ENCODE peak calls at places on chromosomes 12 and 14, in five cellular contexts. One of them, this sample, is unnamed.

GRCh38 chr14:91242635-91243034 is 1.9 kb downstream of the GPR68 start:
- DNase-seq in HCT116: no peak
- DNase-seq in ovary: no peak
- DNase-seq in testis: no peak
- DNase-seq in right lobe of liver: no peak
- DNase-seq in this sample: no peak

GRCh38 chr12:106247731-106248176 is at the start of gene CKAP4:
- DNase-seq in HCT116: no peak
- DNase-seq in ovary: peak
- DNase-seq in testis: peak
- DNase-seq in right lobe of liver: peak
- DNase-seq in this sample: peak

GRCh38 chr14:65334765-65335411 is 77.6 kb upstream of the FUT8 start:
- DNase-seq in HCT116: no peak
- DNase-seq in ovary: no peak
- DNase-seq in testis: no peak
- DNase-seq in right lobe of liver: no peak
- DNase-seq in this sample: peak

GRCh38 chr12:129401572-129401971 is 502.3 kb downstream of the TMEM132D start:
- DNase-seq in HCT116: no peak
- DNase-seq in ovary: no peak
- DNase-seq in testis: peak
- DNase-seq in right lobe of liver: no peak
- DNase-seq in this sample: no peak

GRCh38 chr12:21296751-21297406 is 37.8 kb downstream of the SLCO1A2 start:
- DNase-seq in HCT116: no peak
- DNase-seq in ovary: no peak
- DNase-seq in testis: no peak
- DNase-seq in right lobe of liver: no peak
- DNase-seq in this sample: no peak

GRCh38 chr14:21654215-21654614 is 580 bp downstream of the OR4E2 start:
- DNase-seq in HCT116: no peak
- DNase-seq in ovary: no peak
- DNase-seq in testis: no peak
- DNase-seq in right lobe of liver: no peak
- DNase-seq in this sample: no peak

GRCh38 chr14:60654303-60654925 is 5.1 kb upstream of the SIX1 start:
- DNase-seq in HCT116: no peak
- DNase-seq in ovary: no peak
- DNase-seq in testis: no peak
- DNase-seq in right lobe of liver: no peak
- DNase-seq in this sample: no peak

GRCh38 chr12:87509233-87509820 is 519.9 kb downstream of the C12orf50 start:
- DNase-seq in HCT116: peak
- DNase-seq in ovary: no peak
- DNase-seq in testis: no peak
- DNase-seq in right lobe of liver: no peak
- DNase-seq in this sample: no peak

GRCh38 chr12:94815450-94815849 is 165.1 kb upstream of the TMCC3 start:
- DNase-seq in HCT116: no peak
- DNase-seq in ovary: no peak
- DNase-seq in testis: no peak
- DNase-seq in right lobe of liver: no peak
- DNase-seq in this sample: no peak

GRCh38 chr12:87511371-87511770 is 517.8 kb downstream of the C12orf50 start:
- DNase-seq in HCT116: no peak
- DNase-seq in ovary: no peak
- DNase-seq in testis: no peak
- DNase-seq in right lobe of liver: no peak
- DNase-seq in this sample: no peak

GRCh38 chr12:47650469-47650868 is 55.4 kb downstream of the RPAP3 start:
- DNase-seq in HCT116: no peak
- DNase-seq in ovary: no peak
- DNase-seq in testis: no peak
- DNase-seq in right lobe of liver: no peak
- DNase-seq in this sample: no peak

GRCh38 chr12:119178544-119179334 is at the start of gene HSPB8:
- DNase-seq in HCT116: peak
- DNase-seq in ovary: peak
- DNase-seq in testis: peak
- DNase-seq in right lobe of liver: peak
- DNase-seq in this sample: peak

GRCh38 chr14:65019944-65020566 is 33.4 kb downstream of the FNTB start:
- DNase-seq in HCT116: peak
- DNase-seq in ovary: peak
- DNase-seq in testis: peak
- DNase-seq in right lobe of liver: no peak
- DNase-seq in this sample: no peak

GRCh38 chr12:105020241-105020962 is 34.3 kb downstream of the NOPCHAP1 start:
- DNase-seq in HCT116: no peak
- DNase-seq in ovary: no peak
- DNase-seq in testis: no peak
- DNase-seq in right lobe of liver: no peak
- DNase-seq in this sample: no peak

GRCh38 chr14:53452005-53452678 is 299.0 kb upstream of the DDHD1 start:
- DNase-seq in HCT116: no peak
- DNase-seq in ovary: no peak
- DNase-seq in testis: no peak
- DNase-seq in right lobe of liver: no peak
- DNase-seq in this sample: no peak

GRCh38 chr14:29227631-29228030 is 461.0 kb downstream of the FOXG1 start:
- DNase-seq in HCT116: no peak
- DNase-seq in ovary: no peak
- DNase-seq in testis: no peak
- DNase-seq in right lobe of liver: no peak
- DNase-seq in this sample: no peak

GRCh38 chr14:100015251-100015655 is 50.0 kb upstream of the EVL start:
- DNase-seq in HCT116: no peak
- DNase-seq in ovary: no peak
- DNase-seq in testis: no peak
- DNase-seq in right lobe of liver: no peak
- DNase-seq in this sample: no peak

GRCh38 chr14:25111061-25111601 is 61.2 kb upstream of the STXBP6 start:
- DNase-seq in HCT116: no peak
- DNase-seq in ovary: no peak
- DNase-seq in testis: no peak
- DNase-seq in right lobe of liver: no peak
- DNase-seq in this sample: peak

GRCh38 chr12:120316798-120317257 is 10.8 kb downstream of the PLA2G1B start:
- DNase-seq in HCT116: no peak
- DNase-seq in ovary: no peak
- DNase-seq in testis: no peak
- DNase-seq in right lobe of liver: peak
- DNase-seq in this sample: no peak

GRCh38 chr12:122121341-122122192 is 43.0 kb downstream of the MLXIP start:
- DNase-seq in HCT116: no peak
- DNase-seq in ovary: no peak
- DNase-seq in testis: no peak
- DNase-seq in right lobe of liver: no peak
- DNase-seq in this sample: no peak

GRCh38 chr14:24366664-24367505 is 1.1 kb upstream of the NFATC4 start:
- DNase-seq in HCT116: peak
- DNase-seq in ovary: peak
- DNase-seq in testis: peak
- DNase-seq in right lobe of liver: peak
- DNase-seq in this sample: peak

GRCh38 chr12:92034083-92034482 is 111.6 kb downstream of the BTG1 start:
- DNase-seq in HCT116: no peak
- DNase-seq in ovary: no peak
- DNase-seq in testis: no peak
- DNase-seq in right lobe of liver: no peak
- DNase-seq in this sample: no peak

GRCh38 chr14:55850803-55851202 is 267.4 kb upstream of the PELI2 start:
- DNase-seq in HCT116: no peak
- DNase-seq in ovary: no peak
- DNase-seq in testis: no peak
- DNase-seq in right lobe of liver: no peak
- DNase-seq in this sample: peak

GRCh38 chr12:22821985-22822384 is 197.0 kb downstream of the ETNK1 start:
- DNase-seq in HCT116: no peak
- DNase-seq in ovary: no peak
- DNase-seq in testis: no peak
- DNase-seq in right lobe of liver: no peak
- DNase-seq in this sample: no peak

GRCh38 chr12:62191747-62192485 is 68.3 kb upstream of the USP15 start:
- DNase-seq in HCT116: no peak
- DNase-seq in ovary: peak
- DNase-seq in testis: peak
- DNase-seq in right lobe of liver: peak
- DNase-seq in this sample: no peak

GRCh38 chr12:28222959-28223662 is 32.9 kb downstream of the CCDC91 start:
- DNase-seq in HCT116: no peak
- DNase-seq in ovary: no peak
- DNase-seq in testis: no peak
- DNase-seq in right lobe of liver: no peak
- DNase-seq in this sample: no peak

GRCh38 chr14:94129111-94129757 is at the start of gene IFI27L2:
- DNase-seq in HCT116: peak
- DNase-seq in ovary: peak
- DNase-seq in testis: peak
- DNase-seq in right lobe of liver: no peak
- DNase-seq in this sample: peak

GRCh38 chr14:64953310-64953654 is 10.7 kb upstream of the GPX2 start:
- DNase-seq in HCT116: no peak
- DNase-seq in ovary: no peak
- DNase-seq in testis: no peak
- DNase-seq in right lobe of liver: no peak
- DNase-seq in this sample: no peak

GRCh38 chr14:96671218-96671617 is 126.0 kb upstream of the VRK1 start:
- DNase-seq in HCT116: no peak
- DNase-seq in ovary: no peak
- DNase-seq in testis: no peak
- DNase-seq in right lobe of liver: no peak
- DNase-seq in this sample: no peak

GRCh38 chr12:39722511-39722910 is 102.9 kb upstream of the ABCD2 start:
- DNase-seq in HCT116: no peak
- DNase-seq in ovary: no peak
- DNase-seq in testis: no peak
- DNase-seq in right lobe of liver: no peak
- DNase-seq in this sample: no peak

GRCh38 chr14:54776361-54777001 is 126.1 kb downstream of the GCH1 start:
- DNase-seq in HCT116: no peak
- DNase-seq in ovary: no peak
- DNase-seq in testis: peak
- DNase-seq in right lobe of liver: no peak
- DNase-seq in this sample: peak

GRCh38 chr12:98955284-98955683 is 310.2 kb downstream of the APAF1 start:
- DNase-seq in HCT116: peak
- DNase-seq in ovary: no peak
- DNase-seq in testis: no peak
- DNase-seq in right lobe of liver: no peak
- DNase-seq in this sample: no peak
- TF ChIP-seq CTCF in HCT116: peak
- TF ChIP-seq CTCF in ovary: no peak
- TF ChIP-seq CTCF in testis: peak
- TF ChIP-seq CTCF in right lobe of liver: peak
- TF ChIP-seq CTCF in this sample: no peak

GRCh38 chr12:76688627-76689026 is 75.3 kb upstream of the ZDHHC17 start:
- DNase-seq in HCT116: no peak
- DNase-seq in ovary: no peak
- DNase-seq in testis: no peak
- DNase-seq in right lobe of liver: no peak
- DNase-seq in this sample: no peak
- H3K4me3 ChIP-seq in HCT116: no peak
- H3K4me3 ChIP-seq in ovary: no peak
- H3K4me3 ChIP-seq in testis: no peak
- H3K4me3 ChIP-seq in right lobe of liver: no peak
- H3K4me3 ChIP-seq in this sample: no peak

GRCh38 chr14:75426332-75427125 is 1.3 kb upstream of the JDP2 start:
- DNase-seq in HCT116: no peak
- DNase-seq in ovary: no peak
- DNase-seq in testis: no peak
- DNase-seq in right lobe of liver: no peak
- DNase-seq in this sample: no peak
- TF ChIP-seq POLR2A in HCT116: no peak
- TF ChIP-seq POLR2A in ovary: no peak
- TF ChIP-seq POLR2A in testis: no peak
- TF ChIP-seq POLR2A in right lobe of liver: no peak
- TF ChIP-seq POLR2A in this sample: no peak

DNA sequence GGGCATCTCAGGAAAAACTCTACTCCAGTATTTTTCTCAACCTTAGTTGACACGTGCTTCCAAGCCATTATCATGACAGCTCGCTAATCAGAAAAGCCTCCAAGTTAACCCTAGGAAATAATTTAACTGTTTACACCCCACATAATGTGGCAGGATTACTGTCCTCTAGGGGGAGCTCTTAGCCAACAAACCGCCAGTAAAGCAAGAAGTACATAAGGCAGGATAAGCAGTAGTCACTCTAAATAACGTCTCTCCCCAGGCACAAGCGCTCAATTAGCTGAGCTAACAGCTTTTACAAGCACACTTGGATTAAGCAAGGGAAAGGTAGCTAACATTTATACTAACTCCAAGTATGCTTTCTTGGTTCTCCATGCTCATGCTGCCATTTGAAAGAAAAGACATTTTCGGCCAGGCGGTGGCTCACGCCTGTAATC is 22.8 kb downstream of the APOBEC1 start:
- DNase-seq in HCT116: peak
- DNase-seq in ovary: no peak
- DNase-seq in testis: no peak
- DNase-seq in right lobe of liver: no peak
- DNase-seq in this sample: no peak
- TF ChIP-seq CTCF in HCT116: peak
- TF ChIP-seq CTCF in ovary: no peak
- TF ChIP-seq CTCF in testis: peak
- TF ChIP-seq CTCF in right lobe of liver: peak
- TF ChIP-seq CTCF in this sample: no peak

GRCh38 chr14:77921820-77922219 is 121.9 kb downstream of the ADCK1 start:
- DNase-seq in HCT116: no peak
- DNase-seq in ovary: no peak
- DNase-seq in testis: no peak
- DNase-seq in right lobe of liver: no peak
- DNase-seq in this sample: no peak
- H3K4me3 ChIP-seq in HCT116: no peak
- H3K4me3 ChIP-seq in ovary: no peak
- H3K4me3 ChIP-seq in testis: no peak
- H3K4me3 ChIP-seq in right lobe of liver: no peak
- H3K4me3 ChIP-seq in this sample: no peak